ENCODE peak calls at places on chromosomes 4 and X, in ten cellular contexts. W is HAP-1; F is ascending aorta; G is K562; T is pancreas; Y is neural progenitor cell; U is naive thymus-derived CD4-positive, alpha-beta T cell; R is lung; A is GM23338; C is IMR-90. N is an unnamed sample.

GRCh38 chr4:7691992-7692391 is 247.7 kb downstream of the AFAP1 start:
- DNase-seq in G (no peak), T (peak; percentile 71), W (no peak), F (no peak), C (peak; percentile 15), R (no peak), A (no peak), U (no peak), Y (no peak), N (no peak)

GRCh38 chrX:110748256-110748811 is 47.3 kb downstream of the CHRDL1 start:
- DNase-seq in A (no peak), W (no peak), G (no peak), F (no peak), T (no peak), U (no peak), R (no peak), C (no peak), Y (no peak), N (no peak)

GRCh38 chr4:139918994-139919393 is 235.0 kb downstream of the MAML3 start:
- DNase-seq in Y (no peak), W (no peak), T (no peak), G (no peak), A (no peak), F (no peak), R (no peak), U (no peak), C (no peak), N (no peak)

GRCh38 chrX:124690495-124690894 is 344.1 kb downstream of the SH2D1A start:
- DNase-seq in W (no peak), A (no peak), C (no peak), G (no peak), Y (no peak), F (no peak), U (no peak), R (no peak), T (no peak), N (no peak)

GRCh38 chr4:93865650-93866049 is 37.1 kb downstream of the ATOH1 start:
- DNase-seq in C (no peak), Y (no peak), W (no peak), G (no peak), F (no peak), T (no peak), U (no peak), R (no peak), A (no peak), N (no peak)

GRCh38 chr4:99205104-99205979 is 13.7 kb downstream of the ADH6 start:
- DNase-seq in T (no peak), C (peak; percentile 34), U (no peak), F (peak; percentile 77), W (peak; percentile 82), G (no peak), A (peak; percentile 66), Y (peak; percentile 3), R (no peak), N (no peak)

GRCh38 chr4:139962130-139962684 is 191.8 kb downstream of the MAML3 start:
- DNase-seq in A (no peak), U (no peak), Y (no peak), F (no peak), G (no peak), C (no peak), W (no peak), R (no peak), T (no peak), N (no peak)

GRCh38 chr4:17597517-17597916 is 16.9 kb upstream of the MED28 start:
- DNase-seq in G (no peak), F (no peak), W (peak; percentile 29), T (no peak), A (peak; percentile 18), R (no peak), C (peak; percentile 6), Y (no peak), U (no peak), N (no peak)

GRCh38 chrX:47458528-47458927 is 24.5 kb downstream of the ZNF41 start:
- DNase-seq in R (no peak), A (no peak), Y (no peak), T (no peak), F (no peak), G (no peak), U (no peak), W (no peak), C (no peak), N (peak; percentile 42)

GRCh38 chrX:2320580-2321327 is 180.0 kb downstream of the DHRSX start:
- DNase-seq in R (peak; percentile 71), G (no peak), W (no peak), Y (no peak), U (no peak), T (no peak), F (no peak), C (peak; percentile 77), A (no peak), N (no peak)

GRCh38 chr4:12926189-12927066 is 557.7 kb downstream of the RAB28 start:
- DNase-seq in T (no peak), Y (no peak), C (no peak), G (no peak), W (no peak), R (no peak), A (no peak), U (no peak), F (no peak), N (no peak)

GRCh38 chr4:145881991-145882390 is 56.6 kb downstream of the ZNF827 start:
- DNase-seq in C (no peak), G (no peak), F (no peak), T (peak; percentile 69), R (peak; percentile 69), A (no peak), Y (no peak), U (no peak), W (no peak), N (no peak)

GRCh38 chrX:9595131-9595530 is 130.3 kb downstream of the TBL1X start:
- DNase-seq in W (no peak), F (peak; percentile 54), T (no peak), C (peak; percentile 67), R (no peak), U (no peak), G (no peak), Y (no peak), A (peak; percentile 21), N (no peak)

GRCh38 chrX:48560681-48561080 is 13.6 kb upstream of the RBM3 start:
- DNase-seq in W (no peak), F (no peak), Y (no peak), G (no peak), C (no peak), A (no peak), U (no peak), R (no peak), T (no peak), N (no peak)

GRCh38 chr4:156774422-156774821 is 197.2 kb downstream of the PDGFC start:
- DNase-seq in R (no peak), F (peak; percentile 73), Y (no peak), T (no peak), U (no peak), A (no peak), W (peak; percentile 20), C (peak; percentile 96), G (no peak), N (no peak)

DNA sequence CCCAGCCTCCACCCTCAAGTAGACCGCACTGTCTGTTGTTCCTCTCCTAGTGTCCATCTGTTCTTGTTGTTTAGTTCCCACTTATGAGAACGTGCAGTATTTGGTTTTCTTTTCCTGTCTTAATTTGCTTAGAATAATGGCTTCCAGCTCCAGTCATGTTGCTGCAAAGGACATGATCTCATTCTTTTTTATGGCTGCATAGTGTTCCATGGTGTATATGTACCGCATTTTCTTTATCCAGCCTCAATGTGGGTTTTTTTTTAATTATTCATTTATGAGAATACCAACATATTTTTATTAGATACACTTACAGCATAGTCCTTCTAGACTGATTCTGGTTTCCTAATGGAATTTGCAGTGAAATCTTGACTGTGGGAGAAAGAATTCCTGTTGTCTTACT is 1.3 kb downstream of the VMA21 start:
- DNase-seq in U (no peak), W (no peak), A (no peak), R (no peak), G (no peak), F (no peak), T (no peak), Y (no peak), C (no peak), N (no peak)
- H3K27me3 ChIP-seq in U (no peaks in the 10 kb centered on the region), W (no peaks in the 10 kb centered on the region), A (no peaks in the 10 kb centered on the region), R (no peaks in the 10 kb centered on the region), G (no peaks in the 10 kb centered on the region), F (no peaks in the 10 kb centered on the region), T (no peaks in the 10 kb centered on the region), Y (no peaks in the 10 kb centered on the region), C (no peaks in the 10 kb centered on the region), N (no peaks in the 10 kb centered on the region)

GRCh38 chr4:80070880-80071620 is 2.0 kb downstream of the ANTXR2 start:
- DNase-seq in F (no peak), R (no peak), G (no peak), W (no peak), U (no peak), T (no peak), A (no peak), Y (no peak), C (peak; percentile 55), N (no peak)

GRCh38 chr4:80073362-80074008 is 456 bp upstream of the ANTXR2 start:
- DNase-seq in A (no peak), T (no peak), R (no peak), W (no peak), F (no peak), C (no peak), Y (no peak), U (peak; percentile 43), G (no peak), N (peak; percentile 12)

GRCh38 chr4:80072607-80073361 is at the start of gene ANTXR2:
- DNase-seq in G (peak; percentile 82), A (peak; percentile 85), W (peak; percentile 87), F (peak; percentile 96), Y (peak; percentile 93), U (peak; percentile 49), T (peak; percentile 93), R (peak; percentile 87), C (peak; percentile 98), N (peak; percentile 58)

GRCh38 chr4:80069837-80070788 is 2.9 kb downstream of the ANTXR2 start:
- DNase-seq in F (no peak), W (no peak), U (no peak), C (peak; percentile 56), Y (no peak), G (no peak), A (no peak), T (no peak), R (no peak), N (no peak)

GRCh38 chr4:80071643-80072606 is 1.1 kb downstream of the ANTXR2 start:
- DNase-seq in W (peak; percentile 61), R (peak; percentile 36), T (peak; percentile 65), Y (peak; percentile 67), A (peak; percentile 69), G (peak; percentile 36), F (peak; percentile 67), C (peak; percentile 22), U (peak; percentile 49), N (peak; percentile 34)
- H3K4me1 ChIP-seq in W (peaks cover 10% of the 10 kb centered on the region), R (peaks cover 16% of the 10 kb centered on the region), T (no peaks in the 10 kb centered on the region), Y (peaks cover 11% of the 10 kb centered on the region), A (peaks cover 22% of the 10 kb centered on the region), G (peaks cover 27% of the 10 kb centered on the region), F (no peaks in the 10 kb centered on the region), C (peaks cover 1% of the 10 kb centered on the region), U (peaks cover 29% of the 10 kb centered on the region), N (peaks cover 47% of the 10 kb centered on the region)

GRCh38 chr4:1487761-1488160 is 81.5 kb upstream of the NKX1-1 start:
- DNase-seq in Y (no peak), T (no peak), U (no peak), W (no peak), R (no peak), G (no peak), A (no peak), C (no peak), F (no peak), N (no peak)
- H3K27me3 ChIP-seq in Y (peaks cover 15% of the 10 kb centered on the region), T (no peaks in the 10 kb centered on the region), U (no peaks in the 10 kb centered on the region), W (peaks cover 23% of the 10 kb centered on the region), R (no peaks in the 10 kb centered on the region), G (peaks cover 52% of the 10 kb centered on the region), A (no peaks in the 10 kb centered on the region), C (peaks cover 24% of the 10 kb centered on the region), F (peaks cover 5% of the 10 kb centered on the region), N (peaks cover 6% of the 10 kb centered on the region)

GRCh38 chrX:136183175-136183574 is 35.8 kb downstream of the FHL1 start:
- DNase-seq in Y (no peak), G (no peak), R (no peak), U (no peak), A (no peak), T (no peak), F (no peak), W (no peak), C (no peak), N (no peak)
- H3K4me1 ChIP-seq in Y (peaks cover 4% of the 10 kb centered on the region), G (no peaks in the 10 kb centered on the region), R (peaks cover 14% of the 10 kb centered on the region), U (no peaks in the 10 kb centered on the region), A (no peaks in the 10 kb centered on the region), T (no peaks in the 10 kb centered on the region), F (no peaks in the 10 kb centered on the region), W (peaks cover 6% of the 10 kb centered on the region), C (peaks cover 2% of the 10 kb centered on the region), N (no peaks in the 10 kb centered on the region)